ENCODE peak calls at places on chromosome X, in ten cellular contexts. E is activated CD8-positive, alpha-beta memory T cell treated with anti-CD3 and anti-CD28 coated beads for 48 hours; M is stimulated activated CD4-positive, alpha-beta T cell treated with anti-CD3 and anti-CD28 coated beads, TNF-alpha, amount 100 ng/mL, for 48 hours; T is AML-193; U is activated T-cell treated with anti-CD3 and anti-CD28 coated beads, Interleukin-2, amount 50 U/mL, for 4 hours; F is head of caudate nucleus; W is GM12891; S is ELR; Q is HEK293T; B is effector CD4-positive, alpha-beta T cell. D is an unnamed sample.

GRCh38 chrX:46298821-46299220 is 246.4 kb downstream of the ZNF674 start:
- DNase-seq in Q (no peak), F (no peak), S (peak), M (no peak), W (no peak), T (no peak), B (no peak), U (no peak), E (no peak), D (no peak)

GRCh38 chrX:71167031-71167781 is 22.6 kb downstream of the NLGN3 start:
- DNase-seq in F (no peak), W (no peak), Q (no peak), S (no peak), E (no peak), U (no peak), B (no peak), M (no peak), T (no peak), D (no peak)

GRCh38 chrX:153669174-153669890 is 4.3 kb downstream of the PNCK start:
- DNase-seq in U (peak), M (no peak), E (peak), F (peak), S (no peak), T (no peak), B (no peak), W (peak), Q (peak), D (peak)

GRCh38 chrX:14899607-14900006 is 26.4 kb downstream of the MOSPD2 start:
- DNase-seq in T (peak), U (no peak), M (no peak), W (no peak), E (no peak), S (peak), B (no peak), F (no peak), Q (no peak), D (no peak)

GRCh38 chrX:5632061-5632614 is 596.5 kb downstream of the NLGN4X start:
- DNase-seq in T (no peak), B (no peak), M (no peak), Q (no peak), S (no peak), E (no peak), U (no peak), W (no peak), F (no peak), D (no peak)

GRCh38 chrX:23012162-23012561 is 12.4 kb downstream of the DDX53 start:
- DNase-seq in T (peak), E (no peak), M (no peak), W (no peak), S (no peak), U (no peak), B (no peak), Q (no peak), F (no peak), D (no peak)

GRCh38 chrX:21946925-21947641 is 6.6 kb downstream of the SMS start:
- DNase-seq in M (no peak), B (no peak), U (no peak), F (no peak), W (no peak), Q (no peak), S (peak), T (no peak), E (no peak), D (no peak)

GRCh38 chrX:48737940-48738339 is 23.6 kb upstream of the GLOD5 start:
- DNase-seq in B (no peak), W (no peak), E (no peak), Q (no peak), T (no peak), U (no peak), M (no peak), S (no peak), F (no peak), D (no peak)

GRCh38 chrX:118644378-118644777 is 83.0 kb upstream of the IL13RA1 start:
- DNase-seq in F (no peak), U (no peak), Q (peak), M (no peak), E (no peak), S (peak), T (peak), B (no peak), W (no peak), D (peak)

GRCh38 chrX:639151-639550 is 8.6 kb downstream of the SHOX start:
- DNase-seq in T (no peak), M (no peak), B (no peak), Q (no peak), S (no peak), E (no peak), W (no peak), F (no peak), U (no peak), D (no peak)

GRCh38 chrX:48540015-48540350 is 469 bp downstream of the TBC1D25 start:
- DNase-seq in W (no peak), S (peak), T (no peak), F (no peak), M (peak), Q (peak), U (peak), B (peak), E (no peak), D (peak)

GRCh38 chrX:19674041-19674769 is 158.9 kb upstream of the MAP3K15 start:
- DNase-seq in F (no peak), B (no peak), S (no peak), T (no peak), E (no peak), Q (no peak), M (no peak), U (no peak), W (no peak), D (no peak)

GRCh38 chrX:135489542-135489941 is 30.9 kb upstream of the INTS6L start:
- DNase-seq in M (no peak), B (no peak), T (no peak), Q (no peak), W (peak), E (no peak), S (no peak), F (no peak), U (no peak), D (no peak)

GRCh38 chrX:53440631-53441517 is 6.7 kb upstream of the HSD17B10 start:
- DNase-seq in Q (no peak), S (peak), B (no peak), T (peak), W (no peak), E (no peak), F (peak), U (peak), M (no peak), D (no peak)

GRCh38 chrX:98111684-98112083 is 1228.0 kb downstream of the RPA4 start:
- DNase-seq in B (no peak), E (no peak), S (no peak), W (no peak), F (no peak), Q (no peak), U (no peak), M (no peak), T (no peak), D (no peak)

GRCh38 chrX:119398587-119398973 is 556 bp upstream of the SLC25A43 start:
- DNase-seq in E (no peak), B (no peak), F (no peak), M (no peak), U (no peak), T (no peak), S (no peak), Q (no peak), W (no peak), D (no peak)

GRCh38 chrX:136555694-136556093 is 23.7 kb downstream of the VGLL1 start:
- DNase-seq in E (no peak), T (no peak), S (no peak), Q (no peak), W (no peak), U (no peak), B (no peak), M (no peak), F (no peak), D (no peak)

GRCh38 chrX:33840176-33840575 is 291.9 kb downstream of the FAM47A start:
- DNase-seq in S (no peak), T (no peak), U (no peak), Q (no peak), M (no peak), W (no peak), B (no peak), E (no peak), F (no peak), D (no peak)

GRCh38 chrX:47361538-47362511 is 8.6 kb upstream of the ZNF157 start:
- DNase-seq in F (peak), S (peak), E (no peak), B (no peak), U (peak), T (peak), W (peak), M (no peak), Q (peak), D (peak)

GRCh38 chrX:103453655-103454054 is 65.6 kb downstream of the RAB40A start:
- DNase-seq in M (no peak), B (no peak), E (no peak), F (no peak), W (no peak), Q (no peak), T (no peak), U (no peak), S (peak), D (no peak)

GRCh38 chrX:18664947-18665346 is 7.0 kb downstream of the RS1 start:
- DNase-seq in F (no peak), Q (no peak), E (no peak), U (no peak), B (no peak), T (no peak), M (no peak), W (no peak), S (no peak), D (peak)

GRCh38 chrX:73446831-73447230 is at the start of gene CDX4:
- DNase-seq in S (no peak), B (no peak), W (no peak), F (no peak), Q (no peak), T (no peak), U (no peak), M (no peak), E (no peak), D (no peak)

D was measured in HuH-7.5.